ENCODE peak calls at places on chromosomes 7 and 10, in seven cellular contexts. W, Q, S, Y, K, F and U are unnamed samples.

GRCh38 chr7:114630186-114630824 is 215.7 kb downstream of the FOXP2 start:
- DNase-seq in W (peak), Q (no peak), S (no peak), Y (no peak), K (no peak), F (no peak), U (no peak)

GRCh38 chr10:58334817-58335305 is at the start of gene UBE2D1:
- DNase-seq in W (peak), Q (peak), S (peak), Y (peak), K (peak), F (peak), U (peak)

GRCh38 chr10:58414270-58415041 is 29.2 kb downstream of the TFAM start:
- DNase-seq in W (peak), Q (peak), S (no peak), Y (no peak), K (no peak), F (no peak), U (no peak)

GRCh38 chr10:26052326-26052725 is 118.3 kb downstream of the MYO3A start:
- DNase-seq in W (no peak), Q (no peak), S (no peak), Y (no peak), K (no peak), F (no peak), U (no peak)

GRCh38 chr10:15374561-15374960 is 3.5 kb upstream of the FAM171A1 start:
- DNase-seq in W (no peak), Q (no peak), S (no peak), Y (no peak), K (no peak), F (no peak), U (no peak)

GRCh38 chr7:15723840-15724239 is 37.4 kb upstream of the MEOX2 start:
- DNase-seq in W (no peak), Q (no peak), S (peak), Y (no peak), K (no peak), F (no peak), U (no peak)

GRCh38 chr7:154338709-154339108 is 286.5 kb downstream of the DPP6 start:
- DNase-seq in W (peak), Q (no peak), S (no peak), Y (no peak), K (no peak), F (no peak), U (no peak)

GRCh38 chr7:121395494-121395960 is 581 bp downstream of the FAM3C start:
- DNase-seq in W (peak), Q (peak), S (peak), Y (peak), K (no peak), F (peak), U (peak)

GRCh38 chr7:121500659-121501058 is 104.6 kb upstream of the FAM3C start:
- DNase-seq in W (no peak), Q (no peak), S (no peak), Y (no peak), K (no peak), F (no peak), U (no peak)

GRCh38 chr7:47819054-47819920 is 129.0 kb downstream of the PKD1L1 start:
- DNase-seq in W (peak), Q (peak), S (peak), Y (no peak), K (no peak), F (peak), U (peak)

GRCh38 chr7:98250789-98251188 is 1.2 kb downstream of the TECPR1 start:
- DNase-seq in W (no peak), Q (peak), S (no peak), Y (peak), K (no peak), F (peak), U (peak)

GRCh38 chr7:150435390-150436073 is 14.9 kb upstream of the GIMAP8 start:
- DNase-seq in W (no peak), Q (peak), S (no peak), Y (no peak), K (no peak), F (peak), U (peak)

GRCh38 chr7:70785427-70785826 is 346.5 kb upstream of the GALNT17 start:
- DNase-seq in W (no peak), Q (no peak), S (no peak), Y (no peak), K (no peak), F (no peak), U (no peak)

GRCh38 chr7:94907420-94908203 is at the start of gene PPP1R9A:
- DNase-seq in W (peak), Q (peak), S (peak), Y (no peak), K (no peak), F (peak), U (peak)

GRCh38 chr7:87083865-87084519 is 24.5 kb upstream of the ELAPOR2 start:
- DNase-seq in W (no peak), Q (no peak), S (no peak), Y (no peak), K (no peak), F (no peak), U (no peak)

GRCh38 chr7:5997210-5997808 is 11.5 kb downstream of the PMS2 start:
- DNase-seq in W (peak), Q (peak), S (peak), Y (peak), K (peak), F (peak), U (peak)

GRCh38 chr7:159098795-159099194 is 45.9 kb downstream of the VIPR2 start:
- DNase-seq in W (no peak), Q (peak), S (peak), Y (no peak), K (peak), F (no peak), U (no peak)

GRCh38 chr7:25311346-25311745 is 83.1 kb upstream of the NPVF start:
- DNase-seq in W (no peak), Q (no peak), S (no peak), Y (no peak), K (no peak), F (no peak), U (no peak)

GRCh38 chr10:29849434-29849833 is 210.0 kb downstream of the JCAD start:
- DNase-seq in W (no peak), Q (no peak), S (no peak), Y (no peak), K (no peak), F (no peak), U (no peak)

GRCh38 chr7:7181519-7182155 is 707 bp upstream of the C1GALT1 start:
- DNase-seq in W (peak), Q (peak), S (peak), Y (peak), K (no peak), F (peak), U (peak)

GRCh38 chr7:22866965-22867364 is 44.3 kb upstream of the TOMM7 start:
- DNase-seq in W (no peak), Q (no peak), S (no peak), Y (no peak), K (no peak), F (no peak), U (no peak)

GRCh38 chr10:133438711-133439273 is 14.4 kb upstream of the SPRN start:
- DNase-seq in W (no peak), Q (no peak), S (no peak), Y (no peak), K (no peak), F (peak), U (peak)

GRCh38 chr10:15879058-15879457 is 18.8 kb upstream of the MINDY3 start:
- DNase-seq in W (peak), Q (no peak), S (no peak), Y (no peak), K (no peak), F (peak), U (peak)

GRCh38 chr7:40673285-40673684 is 538.5 kb downstream of the SUGCT start:
- DNase-seq in W (no peak), Q (no peak), S (no peak), Y (no peak), K (no peak), F (no peak), U (no peak)

GRCh38 chr10:80205478-80206276 is at the start of gene ANXA11:
- DNase-seq in W (peak), Q (peak), S (peak), Y (peak), K (peak), F (peak), U (peak)

GRCh38 chr7:91824201-91824600 is 56.3 kb downstream of the MTERF1 start:
- DNase-seq in W (no peak), Q (no peak), S (no peak), Y (no peak), K (no peak), F (no peak), U (no peak)

GRCh38 chr10:132458595-132459251 is 61.7 kb downstream of the PWWP2B start:
- DNase-seq in W (peak), Q (no peak), S (no peak), Y (peak), K (no peak), F (peak), U (peak)

GRCh38 chr7:84722086-84722485 is 464.8 kb downstream of the SEMA3D start:
- DNase-seq in W (no peak), Q (no peak), S (no peak), Y (no peak), K (no peak), F (no peak), U (no peak)

GRCh38 chr7:101787864-101788263 is 29.6 kb upstream of the CUX1 start:
- DNase-seq in W (no peak), Q (no peak), S (no peak), Y (no peak), K (no peak), F (no peak), U (no peak)

GRCh38 chr7:28605427-28605826 is 193.1 kb downstream of the CREB5 start:
- DNase-seq in W (no peak), Q (no peak), S (no peak), Y (no peak), K (no peak), F (no peak), U (no peak)

GRCh38 chr7:11341285-11341944 is 367.7 kb downstream of the PHF14 start:
- DNase-seq in W (peak), Q (peak), S (peak), Y (no peak), K (no peak), F (no peak), U (no peak)
- TF ChIP-seq CTCF in W (peak), Q (peak), S (peak), Y (no peak), K (peak), F (peak), U (peak)

DNA sequence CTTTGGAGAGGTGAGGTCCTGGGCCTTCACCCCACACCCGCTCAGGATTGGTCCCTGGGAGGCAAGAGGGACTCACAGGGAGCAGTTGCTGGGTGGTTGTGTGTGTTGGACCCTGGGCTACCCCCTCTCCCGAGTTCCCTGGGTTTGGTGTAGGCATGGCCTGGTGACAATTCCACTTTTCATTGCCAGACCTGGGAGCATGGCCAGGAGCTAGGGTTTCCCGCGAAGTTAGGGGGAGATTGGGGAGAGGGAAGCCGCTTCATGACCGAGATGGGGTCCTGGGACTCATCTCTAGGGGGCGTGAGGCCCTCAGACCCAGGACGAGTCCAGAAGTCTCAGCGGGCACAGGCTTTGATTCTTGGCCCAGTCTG is 579 bp downstream of the PALD1 start:
- DNase-seq in W (peak), Q (no peak), S (no peak), Y (no peak), K (no peak), F (no peak), U (no peak)
- TF ChIP-seq CTCF in W (peak), Q (no peak), S (no peak), Y (no peak), K (no peak), F (no peak), U (no peak)

GRCh38 chr7:107890962-107891618 is at the start of gene DLD:
- DNase-seq in W (peak), Q (peak), S (peak), Y (peak), K (peak), F (peak), U (peak)
- TF ChIP-seq CTCF in W (no peak), Q (no peak), S (peak), Y (no peak), K (no peak), F (no peak), U (no peak)

DNA sequence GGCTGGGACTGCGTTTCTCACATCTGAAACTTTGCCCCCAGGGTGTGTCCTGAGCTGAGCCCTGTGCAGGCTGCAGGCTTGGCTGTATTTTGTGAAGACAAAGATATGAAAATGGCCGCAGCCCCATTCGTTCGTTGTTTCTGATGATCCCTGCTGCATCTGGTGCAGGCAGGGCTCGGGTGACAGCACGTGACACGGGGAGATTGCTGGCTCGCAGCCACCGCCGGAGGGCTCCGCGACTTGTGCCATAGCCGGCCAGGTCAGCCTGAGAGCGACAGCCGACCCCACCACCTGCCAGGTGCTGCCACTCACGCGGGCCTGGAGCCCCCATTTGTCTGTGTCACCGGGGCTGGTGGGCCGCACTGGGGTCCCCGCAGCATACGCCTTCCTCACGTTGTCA is 81.3 kb downstream of the ZRANB1 start:
- DNase-seq in W (no peak), Q (no peak), S (no peak), Y (no peak), K (no peak), F (no peak), U (no peak)
- TF ChIP-seq CTCF in W (no peak), Q (no peak), S (no peak), Y (no peak), K (no peak), F (no peak), U (no peak)

GRCh38 chr7:371119-371778 is 81.3 kb downstream of the FOXL3 start:
- DNase-seq in W (no peak), Q (peak), S (no peak), Y (no peak), K (no peak), F (no peak), U (no peak)

GRCh38 chr7:372546-372938 is 82.6 kb downstream of the FOXL3 start:
- DNase-seq in W (no peak), Q (no peak), S (no peak), Y (no peak), K (no peak), F (no peak), U (no peak)

GRCh38 chr7:370775-371118 is 80.8 kb downstream of the FOXL3 start:
- DNase-seq in W (no peak), Q (no peak), S (no peak), Y (no peak), K (no peak), F (no peak), U (no peak)

GRCh38 chr7:372939-373791 is 83.2 kb downstream of the FOXL3 start:
- DNase-seq in W (peak), Q (peak), S (no peak), Y (no peak), K (no peak), F (no peak), U (no peak)

GRCh38 chr7:371779-372545 is 82.0 kb downstream of the FOXL3 start:
- DNase-seq in W (no peak), Q (peak), S (no peak), Y (no peak), K (no peak), F (no peak), U (no peak)
- TF ChIP-seq CTCF in W (no peak), Q (no peak), S (no peak), Y (no peak), K (no peak), F (no peak), U (no peak)

DNA sequence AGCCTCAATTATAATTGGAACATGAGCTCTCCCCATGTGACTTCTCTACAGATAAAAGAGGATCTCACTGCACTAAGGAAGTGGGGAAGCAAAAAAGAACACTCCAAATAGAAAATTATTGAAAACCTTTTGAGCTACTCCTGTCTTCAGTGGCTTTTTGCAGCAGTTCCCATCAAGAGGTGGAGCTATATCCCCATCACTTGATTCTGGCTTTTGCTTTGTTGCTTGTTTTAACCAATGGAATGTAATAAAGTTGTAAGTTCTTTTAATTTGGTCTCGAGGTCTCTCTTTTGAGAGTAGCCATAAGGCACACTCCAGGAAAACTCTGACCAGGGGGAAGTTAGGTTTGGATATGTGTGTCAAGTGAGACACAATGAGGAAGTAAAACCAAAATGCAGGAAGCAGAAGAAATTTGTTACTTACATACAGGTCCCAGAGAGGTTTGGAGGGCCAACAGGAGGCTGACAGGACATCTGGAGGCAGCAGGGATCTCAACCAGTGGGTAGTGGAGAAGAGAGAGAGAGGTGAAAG is 569.4 kb downstream of the HTR7 start:
- DNase-seq in W (peak), Q (peak), S (no peak), Y (no peak), K (no peak), F (no peak), U (no peak)
- TF ChIP-seq CTCF in W (peak), Q (no peak), S (no peak), Y (no peak), K (peak), F (no peak), U (no peak)